ENCODE peak calls at places on chromosome 18, in eight cellular contexts. N, X, L, S, W, Y, O and E are unnamed samples.

GRCh38 chr18:39701839-39702238 is 2136.2 kb upstream of the CELF4 start:
- DNase-seq in L (no peak), O (no peak), Y (no peak), S (no peak), X (no peak), N (peak), W (no peak), E (no peak)

GRCh38 chr18:52670903-52671302 is 330.9 kb downstream of the DCC start:
- DNase-seq in W (no peak), N (peak), X (no peak), O (no peak), S (no peak), L (no peak), Y (no peak), E (no peak)

GRCh38 chr18:34358923-34359322 is 134.2 kb upstream of the NOL4 start:
- DNase-seq in Y (no peak), X (no peak), S (no peak), L (no peak), N (no peak), W (no peak), O (no peak), E (no peak)

GRCh38 chr18:22285299-22286140 is 116.1 kb downstream of the GATA6 start:
- DNase-seq in X (no peak), Y (no peak), S (no peak), N (no peak), O (no peak), W (no peak), L (no peak), E (peak)

GRCh38 chr18:55038162-55038561 is 78.9 kb upstream of the CCDC68 start:
- DNase-seq in N (peak), Y (no peak), X (no peak), S (no peak), L (no peak), W (no peak), O (no peak), E (no peak)

GRCh38 chr18:34330308-34330707 is 105.6 kb upstream of the NOL4 start:
- DNase-seq in L (no peak), Y (no peak), N (no peak), X (no peak), S (no peak), O (no peak), W (no peak), E (no peak)

GRCh38 chr18:12304351-12305210 is 3.5 kb upstream of the TUBB6 start:
- DNase-seq in W (no peak), L (no peak), N (peak), O (no peak), S (no peak), X (no peak), Y (no peak), E (peak)

GRCh38 chr18:48328473-48329205 is 80.5 kb downstream of the ZBTB7C start:
- DNase-seq in W (no peak), Y (no peak), S (no peak), X (no peak), N (peak), O (no peak), L (no peak), E (no peak)

GRCh38 chr18:69387181-69387580 is 13.5 kb upstream of the DOK6 start:
- DNase-seq in S (no peak), O (no peak), N (no peak), W (no peak), X (no peak), L (no peak), Y (no peak), E (no peak)

GRCh38 chr18:10318686-10318960 is 135.8 kb upstream of the APCDD1 start:
- DNase-seq in W (no peak), L (no peak), Y (no peak), X (no peak), O (peak), S (no peak), N (peak), E (no peak)
- H3K27ac ChIP-seq in W (no peak), L (no peak), Y (no peak), X (no peak), O (no peak), S (no peak), N (no peak), E (no peak)

GRCh38 chr18:45728341-45729010 is 4.5 kb downstream of the SLC14A1 start:
- DNase-seq in S (no peak), Y (no peak), O (no peak), L (no peak), N (peak), W (no peak), X (no peak), E (no peak)
- H3K4me3 ChIP-seq in S (no peak), Y (no peak), O (no peak), L (no peak), N (no peak), W (no peak), X (no peak), E (no peak)

GRCh38 chr18:49400398-49401072 is 59.9 kb downstream of the DYM start:
- DNase-seq in S (no peak), X (no peak), N (peak), L (no peak), W (no peak), Y (no peak), O (no peak), E (no peak)

GRCh38 chr18:49394191-49394590 is 66.3 kb downstream of the DYM start:
- DNase-seq in W (no peak), X (no peak), N (no peak), Y (no peak), S (no peak), L (no peak), O (no peak), E (no peak)

GRCh38 chr18:49393011-49393410 is 67.4 kb downstream of the DYM start:
- DNase-seq in X (no peak), L (no peak), N (no peak), Y (no peak), W (no peak), S (no peak), O (no peak), E (no peak)

GRCh38 chr18:49398331-49398730 is 62.1 kb downstream of the DYM start:
- DNase-seq in X (no peak), N (no peak), Y (no peak), W (no peak), S (no peak), L (no peak), O (no peak), E (no peak)

DNA sequence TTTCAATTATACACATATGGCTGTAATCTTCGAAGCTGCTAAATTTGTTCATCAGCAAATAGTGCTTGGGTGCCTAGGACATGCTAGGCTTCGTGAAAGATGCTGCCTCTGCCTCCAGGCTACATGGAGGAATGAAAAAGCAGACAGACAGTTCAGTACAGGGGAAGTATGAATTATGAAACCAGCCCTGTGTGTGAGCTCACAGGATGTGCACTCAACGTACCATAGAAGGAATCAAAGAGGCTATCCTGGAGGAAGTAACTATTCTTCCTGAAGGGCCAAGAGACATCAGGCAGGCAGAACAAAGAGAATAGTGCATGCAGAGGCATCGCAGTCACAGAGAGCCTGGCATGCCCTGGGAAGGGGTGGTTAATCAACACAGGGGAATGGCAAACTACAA is 61.4 kb downstream of the DYM start:
- DNase-seq in X (no peak), S (peak), L (no peak), Y (no peak), N (peak), O (no peak), W (no peak), E (no peak)
- TF ChIP-seq POLR2A in X (no peak), S (no peak), L (no peak), Y (no peak), N (no peak), O (no peak), W (no peak), E (no peak)

GRCh38 chr18:80108122-80108536 is 933 bp upstream of the ADNP2 start:
- DNase-seq in Y (no peak), S (no peak), L (no peak), X (peak), W (peak), O (no peak), N (no peak), E (no peak)
- H3K27ac ChIP-seq in Y (peak), S (no peak), L (no peak), X (peak), W (peak), O (peak), N (no peak), E (no peak)